ENCODE peak calls at places on chromosomes 4 and X, in four cellular contexts. O is lung, Z is osteoblast, F is cardiac fibroblast. J is an unnamed sample.

GRCh38 chrX:151919610-151920009 is 6.9 kb downstream of the MAGEA4 start:
- DNase-seq in O (no peak), Z (no peak), F (no peak), J (no peak)

GRCh38 chr4:2689825-2690700 is 66.1 kb downstream of the TNIP2 start:
- DNase-seq in O (no peak), Z (peak), F (peak), J (no peak)

GRCh38 chrX:16191605-16192004 is 24.3 kb downstream of the MAGEB17 start:
- DNase-seq in O (no peak), Z (no peak), F (no peak), J (no peak)

GRCh38 chr4:108170729-108171540 is 2.2 kb upstream of the LEF1 start:
- DNase-seq in O (no peak), Z (peak), F (no peak), J (no peak)

GRCh38 chr4:109005523-109005922 is 242.7 kb upstream of the ETNPPL start:
- DNase-seq in O (no peak), Z (no peak), F (peak), J (peak)

GRCh38 chrX:118973389-118974087 is 880 bp upstream of the LONRF3 start:
- DNase-seq in O (no peak), Z (no peak), F (no peak), J (no peak)

GRCh38 chr4:151231915-151232595 is 44.9 kb upstream of the PRSS48 start:
- DNase-seq in O (no peak), Z (no peak), F (no peak), J (peak)

GRCh38 chrX:28802625-28803024 is 215.4 kb downstream of the IL1RAPL1 start:
- DNase-seq in O (no peak), Z (no peak), F (peak), J (peak)

GRCh38 chr4:9765091-9765490 is 16.3 kb upstream of the DRD5 start:
- DNase-seq in O (no peak), Z (no peak), F (peak), J (peak)

GRCh38 chr4:85650908-85651307 is 176.0 kb downstream of the ARHGAP24 start:
- DNase-seq in O (no peak), Z (no peak), F (no peak), J (no peak)

GRCh38 chr4:182242793-182243192 is 409 bp upstream of the TENM3 start:
- DNase-seq in O (no peak), Z (peak), F (peak), J (peak)

GRCh38 chr4:141654098-141654497 is 17.7 kb downstream of the IL15 start:
- DNase-seq in O (no peak), Z (peak), F (peak), J (peak)

GRCh38 chr4:140271553-140271952 is 101.9 kb upstream of the SCOC start:
- DNase-seq in O (no peak), Z (no peak), F (no peak), J (no peak)

GRCh38 chrX:131830400-131831184 is 192.5 kb upstream of the STK26 start:
- DNase-seq in O (peak), Z (peak), F (peak), J (peak)

GRCh38 chrX:97563531-97564133 is 679.9 kb downstream of the RPA4 start:
- DNase-seq in O (peak), Z (no peak), F (peak), J (peak)

GRCh38 chr4:27594917-27595316 is 734.3 kb downstream of the STIM2 start:
- DNase-seq in O (no peak), Z (no peak), F (no peak), J (no peak)

GRCh38 chr4:83217721-83218522 is 66.7 kb downstream of the COQ2 start:
- DNase-seq in O (no peak), Z (no peak), F (no peak), J (peak)

GRCh38 chr4:69025191-69025998 is 70.9 kb upstream of the UGT2B7 start:
- DNase-seq in O (no peak), Z (no peak), F (no peak), J (peak)

GRCh38 chr4:172998527-172999469 is 169.8 kb upstream of the GALNT7 start:
- DNase-seq in O (no peak), Z (peak), F (peak), J (peak)

GRCh38 chr4:94365304-94365703 is 22.7 kb upstream of the HPGDS start:
- DNase-seq in O (no peak), Z (no peak), F (peak), J (peak)

GRCh38 chr4:173519130-173520101 is 10.6 kb downstream of the HAND2 start:
- DNase-seq in O (no peak), Z (no peak), F (no peak), J (no peak)

GRCh38 chrX:16567681-16568080 is 82.3 kb upstream of the S100G start:
- DNase-seq in O (no peak), Z (no peak), F (no peak), J (no peak)

GRCh38 chr4:88788424-88788823 is 90.8 kb upstream of the NAP1L5 start:
- DNase-seq in O (no peak), Z (no peak), F (no peak), J (no peak)

GRCh38 chr4:52604215-52604614 is 54.9 kb downstream of the USP46 start:
- DNase-seq in O (no peak), Z (no peak), F (no peak), J (no peak)

GRCh38 chr4:56976878-56977320 is 507 bp downstream of the NOA1 start:
- DNase-seq in O (peak), Z (peak), F (no peak), J (peak)

GRCh38 chr4:163243297-163243981 is 76.7 kb upstream of the NAF1 start:
- DNase-seq in O (no peak), Z (no peak), F (no peak), J (no peak)
- TF ChIP-seq CTCF in O (no peak), Z (no peak), F (no peak), J (no peak)

DNA sequence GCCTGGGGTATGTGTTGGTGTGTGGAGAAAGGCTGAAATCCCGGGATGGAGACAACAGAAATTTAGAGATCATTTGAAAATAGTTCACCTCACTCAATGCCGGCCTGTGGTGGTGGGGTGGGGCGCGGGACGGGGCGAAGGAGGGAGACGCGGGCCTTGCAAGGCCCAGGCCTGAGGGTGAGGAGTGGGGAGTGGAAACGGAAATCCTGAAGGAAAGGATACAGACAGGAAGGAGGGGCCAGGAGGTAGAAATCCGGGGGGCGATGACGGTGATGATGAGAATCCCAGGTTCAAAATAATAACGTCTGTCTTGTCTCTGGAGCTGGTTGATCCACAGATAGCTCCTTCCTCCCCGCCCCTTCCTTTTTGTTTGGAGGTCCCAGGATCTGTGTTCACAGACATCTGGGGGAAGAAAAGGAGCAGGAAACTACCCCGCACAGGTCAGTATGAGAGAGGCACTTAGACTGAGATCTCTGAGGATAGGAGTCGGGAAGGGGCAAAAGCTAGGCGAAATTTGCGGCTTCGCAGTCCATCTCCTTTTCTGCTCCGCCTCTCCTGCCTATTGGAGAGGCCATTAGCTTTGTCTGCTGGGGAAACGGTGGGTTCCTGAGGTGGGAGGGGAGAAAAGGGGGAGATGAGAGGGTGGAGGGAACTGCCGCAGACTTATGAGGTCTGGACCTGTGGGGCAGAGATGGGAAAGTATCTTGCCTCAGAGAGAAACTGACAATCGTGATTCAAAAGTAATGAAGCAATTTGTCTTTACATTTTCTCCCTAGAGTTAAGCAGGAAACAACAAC is 760 bp downstream of the TCEAL7 start:
- DNase-seq in O (no peak), Z (no peak), F (peak), J (peak)
- H3K4me3 ChIP-seq in O (no peak), Z (peak), F (peak), J (peak)

GRCh38 chr4:37503231-37503630 is 182.9 kb downstream of the RELL1 start:
- DNase-seq in O (no peak), Z (no peak), F (no peak), J (no peak)

DNA sequence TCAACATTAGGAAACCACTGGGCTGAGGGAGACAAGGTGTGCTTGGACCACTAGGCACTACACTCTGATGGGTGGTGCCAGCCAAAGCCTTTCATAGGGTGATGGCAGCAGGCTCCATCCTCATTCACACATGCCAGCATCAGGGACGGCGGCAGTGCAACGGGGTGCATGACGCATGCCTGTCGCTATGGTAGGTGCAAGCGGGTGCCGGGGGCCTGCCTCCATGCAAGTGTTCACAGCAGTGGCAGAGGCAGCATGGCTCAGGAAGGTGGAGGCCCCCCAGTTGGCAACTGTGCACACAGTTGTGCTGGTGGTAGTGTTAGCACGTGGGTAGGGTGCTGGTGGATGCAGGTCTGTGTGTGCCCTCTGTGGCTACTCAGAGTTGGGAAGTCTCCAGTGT is 184.1 kb downstream of the RELL1 start:
- DNase-seq in O (no peak), Z (no peak), F (no peak), J (no peak)
- TF ChIP-seq CTCF in O (no peak), Z (no peak), F (no peak), J (no peak)

DNA sequence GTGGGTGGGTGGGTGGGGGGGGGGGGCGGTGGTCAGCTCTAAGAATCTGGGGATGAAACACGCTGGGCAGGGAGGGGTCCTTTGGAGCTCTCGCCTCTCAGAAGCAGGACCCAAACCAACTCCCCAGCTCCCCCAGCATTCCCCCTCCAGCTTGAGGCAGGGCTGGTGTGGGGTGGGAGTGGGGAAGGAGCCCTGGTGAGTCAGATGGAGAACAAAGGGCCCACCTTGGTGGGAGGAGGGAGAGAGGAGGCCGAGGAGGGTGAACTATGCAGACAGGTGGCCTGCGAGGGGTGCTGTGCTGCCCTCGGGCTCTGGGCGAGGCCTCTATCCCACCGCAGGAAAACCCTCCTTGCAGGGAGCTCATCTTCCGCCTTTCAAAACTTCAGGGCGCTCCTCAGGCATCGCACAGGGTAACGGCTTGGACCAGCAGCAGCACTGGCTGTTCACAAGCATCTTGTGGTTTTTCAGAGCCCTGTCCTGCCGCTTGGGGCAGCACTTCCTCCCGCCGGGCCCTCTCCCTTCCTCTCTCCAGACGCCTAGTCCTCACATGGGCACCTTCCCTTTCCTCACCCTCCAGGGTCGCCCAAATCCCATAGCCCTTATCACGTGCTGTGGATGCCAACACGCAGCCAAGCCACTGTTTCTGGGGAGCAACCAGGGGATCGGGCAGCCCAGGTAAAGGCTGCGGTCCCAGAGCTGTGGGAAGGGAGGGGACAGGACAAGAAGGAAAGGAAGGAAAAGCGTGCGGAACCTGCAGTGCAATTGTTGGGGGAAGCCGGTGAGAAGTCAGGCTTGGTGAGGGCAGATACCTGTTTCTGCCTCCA is 34.0 kb upstream of the GRPEL1 start:
- DNase-seq in O (peak), Z (peak), F (peak), J (peak)
- H3K4me3 ChIP-seq in O (no peak), Z (peak), F (no peak), J (peak)

GRCh38 chrX:135572436-135572835 is 52.0 kb downstream of the INTS6L start:
- DNase-seq in O (no peak), Z (peak), F (peak), J (peak)
- TF ChIP-seq CTCF in O (no peak), Z (peak), F (peak), J (peak)

DNA sequence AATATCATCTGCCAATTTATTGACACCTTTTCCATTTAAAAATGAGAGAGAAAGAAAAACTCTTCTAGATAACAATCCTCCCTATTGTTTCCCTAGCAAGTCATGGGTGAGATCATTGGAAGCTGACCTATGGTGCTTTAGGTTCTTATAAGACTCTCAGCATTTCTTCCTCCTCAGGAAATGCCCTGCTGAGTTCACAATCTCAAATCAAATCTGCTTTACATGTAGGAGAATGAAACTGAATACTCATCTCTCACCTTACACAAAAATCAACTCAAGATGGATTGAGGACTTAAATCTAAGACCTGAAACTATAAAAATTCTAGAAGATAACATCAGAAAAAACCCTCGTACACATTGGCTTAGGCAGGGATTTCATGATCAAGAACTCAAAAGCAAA is 267.4 kb downstream of the RAPGEF2 start:
- DNase-seq in O (no peak), Z (no peak), F (no peak), J (peak)
- H3K4me3 ChIP-seq in O (no peak), Z (no peak), F (no peak), J (no peak)

GRCh38 chrX:107107459-107107858 is 11.2 kb downstream of the RBM41 start:
- DNase-seq in O (no peak), Z (no peak), F (peak), J (no peak)

GRCh38 chrX:107102980-107103379 is 15.6 kb downstream of the RBM41 start:
- DNase-seq in O (no peak), Z (no peak), F (peak), J (peak)
- TF ChIP-seq CTCF in O (no peak), Z (peak), F (no peak), J (peak)

GRCh38 chrX:56766554-56767412 is 37.7 kb downstream of the NBDY start:
- DNase-seq in O (peak), Z (peak), F (peak), J (peak)
- H3K4me3 ChIP-seq in O (peak), Z (peak), F (no peak), J (no peak)

GRCh38 chr4:162957521-162958143 is 209.1 kb downstream of the NAF1 start:
- DNase-seq in O (no peak), Z (no peak), F (no peak), J (no peak)

GRCh38 chr4:162954976-162955375 is 211.7 kb downstream of the NAF1 start:
- DNase-seq in O (no peak), Z (no peak), F (no peak), J (no peak)

GRCh38 chr4:162959056-162959455 is 207.6 kb downstream of the NAF1 start:
- DNase-seq in O (no peak), Z (no peak), F (no peak), J (peak)
- TF ChIP-seq CTCF in O (no peak), Z (no peak), F (no peak), J (peak)

J was measured in choroid plexus epithelial cell.